ENCODE peak calls at places on chromosomes 7 and 10, in nine cellular contexts. One of them, this sample, is unnamed.

GRCh38 chr10:55668326-55668922 is 692.6 kb downstream of the ZWINT start:
- DNase-seq in WTC11: peak; percentile 21
- DNase-seq in NCI-H2171 treated with DMSO at 0.1 percent for 48 hours: no peak
- DNase-seq in stimulated activated CD4-positive, alpha-beta T cell treated with anti-CD3 and anti-CD28 coated beads, Interleukin-15, amount 100 ng/mL, for 24 hours: no peak
- DNase-seq in head of caudate nucleus: no peak
- DNase-seq in fibroblast of villous mesenchyme: no peak
- DNase-seq in activated naive CD4-positive, alpha-beta T cell treated with anti-CD3 and anti-CD28 coated beads, Interleukin-2, amount 10 ng/mL, durations not matched to agents 7 days and 5 days: no peak
- DNase-seq in Right ventricle myocardium superior: no peak
- DNase-seq in right cardiac atrium: no peak
- DNase-seq in this sample: no peak

GRCh38 chr10:123854498-123854897 is 37.1 kb downstream of the CPXM2 start:
- DNase-seq in WTC11: no peak
- DNase-seq in NCI-H2171 treated with DMSO at 0.1 percent for 48 hours: no peak
- DNase-seq in stimulated activated CD4-positive, alpha-beta T cell treated with anti-CD3 and anti-CD28 coated beads, Interleukin-15, amount 100 ng/mL, for 24 hours: no peak
- DNase-seq in head of caudate nucleus: no peak
- DNase-seq in fibroblast of villous mesenchyme: no peak
- DNase-seq in activated naive CD4-positive, alpha-beta T cell treated with anti-CD3 and anti-CD28 coated beads, Interleukin-2, amount 10 ng/mL, durations not matched to agents 7 days and 5 days: no peak
- DNase-seq in Right ventricle myocardium superior: no peak
- DNase-seq in right cardiac atrium: no peak
- DNase-seq in this sample: no peak

GRCh38 chr10:72567421-72567820 is 58.5 kb downstream of the MICU1 start:
- DNase-seq in WTC11: no peak
- DNase-seq in NCI-H2171 treated with DMSO at 0.1 percent for 48 hours: no peak
- DNase-seq in stimulated activated CD4-positive, alpha-beta T cell treated with anti-CD3 and anti-CD28 coated beads, Interleukin-15, amount 100 ng/mL, for 24 hours: no peak
- DNase-seq in head of caudate nucleus: no peak
- DNase-seq in fibroblast of villous mesenchyme: no peak
- DNase-seq in activated naive CD4-positive, alpha-beta T cell treated with anti-CD3 and anti-CD28 coated beads, Interleukin-2, amount 10 ng/mL, durations not matched to agents 7 days and 5 days: no peak
- DNase-seq in Right ventricle myocardium superior: no peak
- DNase-seq in right cardiac atrium: no peak
- DNase-seq in this sample: no peak

GRCh38 chr10:132666733-132667612 is 119.0 kb downstream of the NKX6-2 start:
- DNase-seq in WTC11: no peak
- DNase-seq in NCI-H2171 treated with DMSO at 0.1 percent for 48 hours: no peak
- DNase-seq in stimulated activated CD4-positive, alpha-beta T cell treated with anti-CD3 and anti-CD28 coated beads, Interleukin-15, amount 100 ng/mL, for 24 hours: no peak
- DNase-seq in head of caudate nucleus: no peak
- DNase-seq in fibroblast of villous mesenchyme: no peak
- DNase-seq in activated naive CD4-positive, alpha-beta T cell treated with anti-CD3 and anti-CD28 coated beads, Interleukin-2, amount 10 ng/mL, durations not matched to agents 7 days and 5 days: no peak
- DNase-seq in Right ventricle myocardium superior: peak; percentile 3
- DNase-seq in right cardiac atrium: no peak
- DNase-seq in this sample: no peak

GRCh38 chr10:62082729-62083412 is 181.4 kb downstream of the ARID5B start:
- DNase-seq in WTC11: no peak
- DNase-seq in NCI-H2171 treated with DMSO at 0.1 percent for 48 hours: peak; percentile 36
- DNase-seq in stimulated activated CD4-positive, alpha-beta T cell treated with anti-CD3 and anti-CD28 coated beads, Interleukin-15, amount 100 ng/mL, for 24 hours: peak; percentile 48
- DNase-seq in head of caudate nucleus: no peak
- DNase-seq in fibroblast of villous mesenchyme: peak; percentile 66
- DNase-seq in activated naive CD4-positive, alpha-beta T cell treated with anti-CD3 and anti-CD28 coated beads, Interleukin-2, amount 10 ng/mL, durations not matched to agents 7 days and 5 days: peak; percentile 73
- DNase-seq in Right ventricle myocardium superior: no peak
- DNase-seq in right cardiac atrium: peak; percentile 68
- DNase-seq in this sample: peak; percentile 74

GRCh38 chr10:132919374-132920100 is 22.8 kb downstream of the CFAP46 start:
- DNase-seq in WTC11: peak; percentile 3
- DNase-seq in NCI-H2171 treated with DMSO at 0.1 percent for 48 hours: no peak
- DNase-seq in stimulated activated CD4-positive, alpha-beta T cell treated with anti-CD3 and anti-CD28 coated beads, Interleukin-15, amount 100 ng/mL, for 24 hours: no peak
- DNase-seq in head of caudate nucleus: no peak
- DNase-seq in fibroblast of villous mesenchyme: no peak
- DNase-seq in activated naive CD4-positive, alpha-beta T cell treated with anti-CD3 and anti-CD28 coated beads, Interleukin-2, amount 10 ng/mL, durations not matched to agents 7 days and 5 days: no peak
- DNase-seq in Right ventricle myocardium superior: peak; percentile 29
- DNase-seq in right cardiac atrium: no peak
- DNase-seq in this sample: no peak

GRCh38 chr10:122290334-122290733 is 19.2 kb downstream of the BTBD16 start:
- DNase-seq in WTC11: no peak
- DNase-seq in NCI-H2171 treated with DMSO at 0.1 percent for 48 hours: no peak
- DNase-seq in stimulated activated CD4-positive, alpha-beta T cell treated with anti-CD3 and anti-CD28 coated beads, Interleukin-15, amount 100 ng/mL, for 24 hours: no peak
- DNase-seq in head of caudate nucleus: no peak
- DNase-seq in fibroblast of villous mesenchyme: no peak
- DNase-seq in activated naive CD4-positive, alpha-beta T cell treated with anti-CD3 and anti-CD28 coated beads, Interleukin-2, amount 10 ng/mL, durations not matched to agents 7 days and 5 days: no peak
- DNase-seq in Right ventricle myocardium superior: no peak
- DNase-seq in right cardiac atrium: no peak
- DNase-seq in this sample: no peak

GRCh38 chr7:159139639-159140038 is 5.0 kb downstream of the VIPR2 start:
- DNase-seq in WTC11: no peak
- DNase-seq in NCI-H2171 treated with DMSO at 0.1 percent for 48 hours: no peak
- DNase-seq in stimulated activated CD4-positive, alpha-beta T cell treated with anti-CD3 and anti-CD28 coated beads, Interleukin-15, amount 100 ng/mL, for 24 hours: no peak
- DNase-seq in head of caudate nucleus: no peak
- DNase-seq in fibroblast of villous mesenchyme: no peak
- DNase-seq in activated naive CD4-positive, alpha-beta T cell treated with anti-CD3 and anti-CD28 coated beads, Interleukin-2, amount 10 ng/mL, durations not matched to agents 7 days and 5 days: no peak
- DNase-seq in Right ventricle myocardium superior: no peak
- DNase-seq in right cardiac atrium: no peak
- DNase-seq in this sample: no peak

GRCh38 chr10:43679509-43679908 is 30.8 kb upstream of the ZNF32 start:
- DNase-seq in WTC11: no peak
- DNase-seq in NCI-H2171 treated with DMSO at 0.1 percent for 48 hours: no peak
- DNase-seq in stimulated activated CD4-positive, alpha-beta T cell treated with anti-CD3 and anti-CD28 coated beads, Interleukin-15, amount 100 ng/mL, for 24 hours: no peak
- DNase-seq in head of caudate nucleus: peak; percentile 34
- DNase-seq in fibroblast of villous mesenchyme: no peak
- DNase-seq in activated naive CD4-positive, alpha-beta T cell treated with anti-CD3 and anti-CD28 coated beads, Interleukin-2, amount 10 ng/mL, durations not matched to agents 7 days and 5 days: no peak
- DNase-seq in Right ventricle myocardium superior: peak; percentile 87
- DNase-seq in right cardiac atrium: peak; percentile 84
- DNase-seq in this sample: no peak

GRCh38 chr7:17021205-17021604 is 139.4 kb upstream of the AGR3 start:
- DNase-seq in WTC11: no peak
- DNase-seq in NCI-H2171 treated with DMSO at 0.1 percent for 48 hours: no peak
- DNase-seq in stimulated activated CD4-positive, alpha-beta T cell treated with anti-CD3 and anti-CD28 coated beads, Interleukin-15, amount 100 ng/mL, for 24 hours: no peak
- DNase-seq in head of caudate nucleus: no peak
- DNase-seq in fibroblast of villous mesenchyme: peak; percentile 31
- DNase-seq in activated naive CD4-positive, alpha-beta T cell treated with anti-CD3 and anti-CD28 coated beads, Interleukin-2, amount 10 ng/mL, durations not matched to agents 7 days and 5 days: no peak
- DNase-seq in Right ventricle myocardium superior: no peak
- DNase-seq in right cardiac atrium: no peak
- DNase-seq in this sample: no peak

GRCh38 chr7:105649727-105650381 is 68.6 kb upstream of the EFCAB10 start:
- DNase-seq in WTC11: no peak
- DNase-seq in NCI-H2171 treated with DMSO at 0.1 percent for 48 hours: peak; percentile 65
- DNase-seq in stimulated activated CD4-positive, alpha-beta T cell treated with anti-CD3 and anti-CD28 coated beads, Interleukin-15, amount 100 ng/mL, for 24 hours: no peak
- DNase-seq in head of caudate nucleus: no peak
- DNase-seq in fibroblast of villous mesenchyme: peak; percentile 16
- DNase-seq in activated naive CD4-positive, alpha-beta T cell treated with anti-CD3 and anti-CD28 coated beads, Interleukin-2, amount 10 ng/mL, durations not matched to agents 7 days and 5 days: no peak
- DNase-seq in Right ventricle myocardium superior: no peak
- DNase-seq in right cardiac atrium: no peak
- DNase-seq in this sample: no peak

GRCh38 chr10:42544945-42545344 is 93.4 kb downstream of the ZNF33B start:
- DNase-seq in WTC11: no peak
- DNase-seq in NCI-H2171 treated with DMSO at 0.1 percent for 48 hours: no peak
- DNase-seq in stimulated activated CD4-positive, alpha-beta T cell treated with anti-CD3 and anti-CD28 coated beads, Interleukin-15, amount 100 ng/mL, for 24 hours: no peak
- DNase-seq in head of caudate nucleus: no peak
- DNase-seq in fibroblast of villous mesenchyme: no peak
- DNase-seq in activated naive CD4-positive, alpha-beta T cell treated with anti-CD3 and anti-CD28 coated beads, Interleukin-2, amount 10 ng/mL, durations not matched to agents 7 days and 5 days: no peak
- DNase-seq in Right ventricle myocardium superior: no peak
- DNase-seq in right cardiac atrium: no peak
- DNase-seq in this sample: no peak

GRCh38 chr7:17444673-17445072 is 146.2 kb downstream of the AHR start:
- DNase-seq in WTC11: no peak
- DNase-seq in NCI-H2171 treated with DMSO at 0.1 percent for 48 hours: no peak
- DNase-seq in stimulated activated CD4-positive, alpha-beta T cell treated with anti-CD3 and anti-CD28 coated beads, Interleukin-15, amount 100 ng/mL, for 24 hours: no peak
- DNase-seq in head of caudate nucleus: no peak
- DNase-seq in fibroblast of villous mesenchyme: peak; percentile 50
- DNase-seq in activated naive CD4-positive, alpha-beta T cell treated with anti-CD3 and anti-CD28 coated beads, Interleukin-2, amount 10 ng/mL, durations not matched to agents 7 days and 5 days: no peak
- DNase-seq in Right ventricle myocardium superior: no peak
- DNase-seq in right cardiac atrium: no peak
- DNase-seq in this sample: no peak

GRCh38 chr10:22573820-22574569 is 140.4 kb downstream of the PIP4K2A start:
- DNase-seq in WTC11: peak; percentile 19
- DNase-seq in NCI-H2171 treated with DMSO at 0.1 percent for 48 hours: no peak
- DNase-seq in stimulated activated CD4-positive, alpha-beta T cell treated with anti-CD3 and anti-CD28 coated beads, Interleukin-15, amount 100 ng/mL, for 24 hours: no peak
- DNase-seq in head of caudate nucleus: no peak
- DNase-seq in fibroblast of villous mesenchyme: peak; percentile 53
- DNase-seq in activated naive CD4-positive, alpha-beta T cell treated with anti-CD3 and anti-CD28 coated beads, Interleukin-2, amount 10 ng/mL, durations not matched to agents 7 days and 5 days: peak; percentile 49
- DNase-seq in Right ventricle myocardium superior: no peak
- DNase-seq in right cardiac atrium: no peak
- DNase-seq in this sample: peak; percentile 57

GRCh38 chr10:102752266-102752930 is 8.7 kb downstream of the WBP1L start:
- DNase-seq in WTC11: no peak
- DNase-seq in NCI-H2171 treated with DMSO at 0.1 percent for 48 hours: no peak
- DNase-seq in stimulated activated CD4-positive, alpha-beta T cell treated with anti-CD3 and anti-CD28 coated beads, Interleukin-15, amount 100 ng/mL, for 24 hours: no peak
- DNase-seq in head of caudate nucleus: no peak
- DNase-seq in fibroblast of villous mesenchyme: peak; percentile 84
- DNase-seq in activated naive CD4-positive, alpha-beta T cell treated with anti-CD3 and anti-CD28 coated beads, Interleukin-2, amount 10 ng/mL, durations not matched to agents 7 days and 5 days: no peak
- DNase-seq in Right ventricle myocardium superior: no peak
- DNase-seq in right cardiac atrium: no peak
- DNase-seq in this sample: no peak

GRCh38 chr7:25843467-25843866 is 308.5 kb upstream of the NFE2L3 start:
- DNase-seq in WTC11: no peak
- DNase-seq in NCI-H2171 treated with DMSO at 0.1 percent for 48 hours: no peak
- DNase-seq in stimulated activated CD4-positive, alpha-beta T cell treated with anti-CD3 and anti-CD28 coated beads, Interleukin-15, amount 100 ng/mL, for 24 hours: no peak
- DNase-seq in head of caudate nucleus: no peak
- DNase-seq in fibroblast of villous mesenchyme: no peak
- DNase-seq in activated naive CD4-positive, alpha-beta T cell treated with anti-CD3 and anti-CD28 coated beads, Interleukin-2, amount 10 ng/mL, durations not matched to agents 7 days and 5 days: no peak
- DNase-seq in Right ventricle myocardium superior: no peak
- DNase-seq in right cardiac atrium: no peak
- DNase-seq in this sample: no peak

This sample was measured in activated CD8-positive, alpha-beta T cell treated with anti-CD3 and anti-CD28 coated beads, Interleukin-2, amount 10 ng/mL, durations not matched to agents 7 days and 5 days.